ENCODE peak calls at places on chromosome 19, in eight cellular contexts. U is endothelial cell of umbilical vein, Z is SK-N-SH, O is HCT116, R is breast epithelium, L is upper lobe of left lung, N is stomach, M is transverse colon. C is an unnamed sample.

GRCh38 chr19:5052515-5052914 is 83.6 kb downstream of the KDM4B start:
- DNase-seq in Z (peak), O (no peak), L (peak), N (no peak), M (no peak), R (no peak), U (no peak), C (no peak)

GRCh38 chr19:32349724-32350475 is 4.5 kb downstream of the ZNF507 start:
- DNase-seq in N (no peak), M (no peak), O (no peak), L (no peak), Z (no peak), U (no peak), R (no peak), C (no peak)

GRCh38 chr19:38655148-38655824 is 7.8 kb downstream of the ACTN4 start:
- DNase-seq in N (no peak), O (no peak), Z (no peak), U (no peak), R (no peak), L (no peak), M (no peak), C (no peak)

GRCh38 chr19:34508540-34508939 is 27.0 kb downstream of the WTIP start:
- DNase-seq in M (no peak), O (no peak), U (no peak), L (no peak), R (no peak), N (no peak), Z (peak), C (peak)

GRCh38 chr19:45613926-45614725 is 12.1 kb upstream of the GPR4 start:
- DNase-seq in L (no peak), R (no peak), Z (no peak), M (peak), U (peak), N (peak), O (peak), C (no peak)

GRCh38 chr19:51469162-51469561 is 9.2 kb upstream of the CEACAM18 start:
- DNase-seq in R (peak), U (no peak), M (no peak), Z (no peak), N (peak), L (no peak), O (no peak), C (no peak)

GRCh38 chr19:30046522-30046921 is 104.5 kb downstream of the URI1 start:
- DNase-seq in Z (peak), U (no peak), R (no peak), M (no peak), O (no peak), N (no peak), L (no peak), C (no peak)

GRCh38 chr19:58518261-58519086 is 1.1 kb downstream of the ZBTB45 start:
- DNase-seq in L (no peak), M (peak), O (no peak), Z (peak), U (no peak), R (no peak), N (no peak), C (no peak)

GRCh38 chr19:29016353-29016752 is 196.6 kb downstream of the UQCRFS1 start:
- DNase-seq in Z (no peak), N (no peak), U (no peak), R (no peak), L (no peak), M (no peak), O (no peak), C (no peak)

GRCh38 chr19:46036745-46037126 is 4.1 kb downstream of the IGFL4 start:
- DNase-seq in U (no peak), Z (no peak), R (no peak), L (no peak), O (no peak), M (no peak), N (no peak), C (no peak)

GRCh38 chr19:35716985-35717664 is 678 bp upstream of the KMT2B start:
- DNase-seq in Z (peak), L (peak), U (peak), O (peak), N (peak), M (peak), R (peak), C (no peak)

GRCh38 chr19:13526552-13526951 is 20.3 kb upstream of the CACNA1A start:
- DNase-seq in U (no peak), R (no peak), M (no peak), O (peak), N (no peak), Z (no peak), L (no peak), C (no peak)

GRCh38 chr19:30070198-30070969 is 128.3 kb downstream of the URI1 start:
- DNase-seq in L (peak), O (no peak), M (peak), R (peak), Z (no peak), N (peak), U (no peak), C (no peak)

GRCh38 chr19:15292847-15293582 is 39.3 kb downstream of the BRD4 start:
- DNase-seq in R (no peak), O (no peak), L (no peak), M (no peak), Z (no peak), N (no peak), U (peak), C (no peak)

GRCh38 chr19:5330307-5330720 is 10.3 kb downstream of the PTPRS start:
- DNase-seq in R (no peak), O (no peak), Z (no peak), M (no peak), L (no peak), U (no peak), N (no peak), C (no peak)

GRCh38 chr19:55366790-55367189 is 3.5 kb downstream of the IL11 start:
- DNase-seq in O (no peak), L (no peak), Z (no peak), R (no peak), U (no peak), M (no peak), N (no peak), C (no peak)

GRCh38 chr19:56015756-56016155 is 29.2 kb downstream of the NLRP5 start:
- DNase-seq in U (no peak), N (no peak), R (no peak), Z (no peak), L (no peak), O (no peak), M (no peak), C (no peak)

GRCh38 chr19:50465986-50466771 is 10.1 kb upstream of the EMC10 start:
- DNase-seq in R (no peak), O (peak), L (peak), U (no peak), Z (peak), N (peak), M (peak), C (no peak)

GRCh38 chr19:56403261-56403660 is 871 bp upstream of the ZNF583 start:
- DNase-seq in U (no peak), Z (no peak), R (no peak), M (no peak), L (no peak), O (no peak), N (no peak), C (no peak)

GRCh38 chr19:8897106-8897505 is 64.9 kb downstream of the MBD3L1 start:
- DNase-seq in N (no peak), R (no peak), Z (no peak), U (no peak), L (no peak), O (no peak), M (no peak), C (no peak)

GRCh38 chr19:53962887-53963435 is at the start of gene CACNG8:
- DNase-seq in Z (peak), M (no peak), R (no peak), O (no peak), N (no peak), U (no peak), L (peak), C (no peak)

GRCh38 chr19:45200614-45201013 is 22.0 kb downstream of the BLOC1S3 start:
- DNase-seq in O (no peak), L (no peak), R (no peak), U (peak), N (peak), Z (no peak), M (no peak), C (no peak)

GRCh38 chr19:4930664-4931063 is 21.4 kb downstream of the UHRF1 start:
- DNase-seq in M (no peak), Z (no peak), R (no peak), N (no peak), L (no peak), U (no peak), O (no peak), C (no peak)

GRCh38 chr19:9673912-9674668 is 810 bp downstream of the ZNF562 start:
- DNase-seq in R (no peak), Z (no peak), L (no peak), M (no peak), U (peak), O (peak), N (no peak), C (no peak)

GRCh38 chr19:50460161-50460765 is 16.0 kb upstream of the EMC10 start:
- DNase-seq in L (no peak), M (no peak), U (no peak), Z (no peak), O (no peak), R (no peak), N (no peak), C (no peak)

GRCh38 chr19:38793671-38794070 is 4.7 kb downstream of the LGALS7B start:
- DNase-seq in R (no peak), L (no peak), M (no peak), Z (no peak), O (no peak), N (no peak), U (no peak), C (no peak)

GRCh38 chr19:54403054-54403453 is 12.2 kb upstream of the TTYH1 start:
- DNase-seq in R (no peak), U (no peak), Z (no peak), M (no peak), O (no peak), N (no peak), L (no peak), C (no peak)

GRCh38 chr19:15195987-15196682 is 4.7 kb downstream of the NOTCH3 start:
- DNase-seq in Z (no peak), U (no peak), R (peak), N (peak), M (peak), L (peak), O (peak), C (no peak)

GRCh38 chr19:3656747-3657394 is 30.3 kb upstream of the CACTIN start:
- DNase-seq in Z (no peak), U (no peak), O (no peak), M (no peak), R (no peak), N (no peak), L (no peak), C (no peak)
- H3K27ac ChIP-seq in Z (no peak), U (no peak), O (no peak), M (no peak), R (no peak), N (no peak), L (no peak), C (no peak)

GRCh38 chr19:17043744-17044143 is 17.1 kb upstream of the CPAMD8 start:
- DNase-seq in U (no peak), M (no peak), Z (no peak), R (no peak), L (no peak), O (no peak), N (no peak), C (no peak)

GRCh38 chr19:17049711-17050280 is 23.2 kb upstream of the CPAMD8 start:
- DNase-seq in L (no peak), R (no peak), M (peak), O (no peak), Z (no peak), U (peak), N (no peak), C (no peak)

GRCh38 chr19:17045907-17046502 is 19.4 kb upstream of the CPAMD8 start:
- DNase-seq in Z (no peak), R (no peak), N (no peak), M (no peak), U (no peak), L (no peak), O (no peak), C (no peak)

GRCh38 chr19:17052439-17052838 is 22.8 kb downstream of the HAUS8 start:
- DNase-seq in U (peak), N (peak), M (peak), Z (peak), L (no peak), O (peak), R (no peak), C (no peak)

DNA sequence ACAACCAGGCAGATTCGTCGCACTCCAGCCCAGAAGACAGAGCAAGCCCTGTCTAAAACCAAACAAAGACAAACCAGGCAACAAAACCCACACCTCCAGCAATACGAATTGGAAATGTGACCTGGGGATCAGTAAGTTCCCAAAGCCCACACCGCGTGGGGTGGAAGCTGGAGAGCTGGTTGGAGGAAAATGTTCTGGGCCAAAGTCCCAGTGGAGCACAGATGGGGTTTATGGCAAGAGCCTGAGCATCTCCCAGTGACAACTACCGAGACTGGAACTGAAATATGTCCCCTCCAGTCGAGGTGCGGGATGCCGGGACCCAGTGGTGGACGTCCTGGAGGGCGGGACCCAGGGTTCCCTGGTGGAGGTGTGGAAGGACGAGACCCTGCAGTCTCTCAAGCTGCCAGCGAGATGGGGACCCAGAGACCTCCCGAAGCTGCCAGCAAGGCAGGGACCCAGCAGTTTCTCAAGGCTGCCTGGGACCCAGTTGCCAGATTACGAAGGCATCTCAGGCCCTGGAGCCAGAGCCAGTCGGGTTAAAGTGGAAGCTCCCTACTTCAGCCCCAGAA is 22.4 kb upstream of the CPAMD8 start:
- DNase-seq in U (no peak), M (no peak), O (no peak), Z (no peak), R (no peak), L (no peak), N (no peak), C (no peak)
- TF ChIP-seq POLR2AphosphoS5 in U (no peak), M (no peak), O (no peak), Z (no peak), R (no peak), L (no peak), N (no peak), C (no peak)

DNA sequence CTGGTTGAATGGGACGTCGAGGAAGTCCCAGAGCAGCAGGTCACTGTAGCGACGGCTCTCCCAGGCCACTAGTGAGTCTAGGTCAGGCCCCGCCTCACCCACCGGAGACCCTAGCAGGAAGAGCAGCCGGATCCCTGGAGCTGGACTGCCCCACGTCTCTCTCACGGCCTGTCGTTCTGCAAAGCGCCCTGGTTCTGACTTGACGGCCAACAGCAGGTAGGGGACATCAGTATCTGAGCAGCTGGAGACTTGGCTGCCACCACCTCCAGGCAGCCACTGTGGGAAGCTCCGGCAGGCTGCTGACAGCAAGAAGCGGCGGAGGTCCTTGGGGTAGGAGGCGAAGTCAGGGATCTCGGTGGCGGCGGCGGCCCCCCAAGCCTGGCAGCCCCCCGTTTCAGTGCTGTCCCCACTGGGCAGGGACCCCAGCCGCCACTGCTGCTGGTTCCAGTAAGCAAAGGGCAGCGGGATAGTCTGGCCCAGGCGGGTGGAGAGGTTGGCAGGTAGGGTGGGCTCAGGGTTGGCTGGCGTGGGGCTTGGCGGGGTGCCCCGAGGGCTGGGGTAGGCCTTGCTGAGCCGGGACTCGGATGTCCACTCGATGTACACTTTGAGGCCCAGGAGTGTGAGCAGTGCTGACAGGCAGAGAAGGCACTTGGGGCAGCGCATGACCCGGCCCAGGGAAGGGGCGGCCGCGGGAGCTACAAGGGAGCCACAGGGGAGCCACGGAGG is 895 bp downstream of the B3GNT8 start:
- DNase-seq in R (no peak), N (no peak), U (no peak), Z (no peak), L (peak), O (no peak), M (no peak), C (no peak)
- H3K27ac ChIP-seq in R (peak), N (peak), U (peak), Z (no peak), L (peak), O (no peak), M (peak), C (peak)

DNA sequence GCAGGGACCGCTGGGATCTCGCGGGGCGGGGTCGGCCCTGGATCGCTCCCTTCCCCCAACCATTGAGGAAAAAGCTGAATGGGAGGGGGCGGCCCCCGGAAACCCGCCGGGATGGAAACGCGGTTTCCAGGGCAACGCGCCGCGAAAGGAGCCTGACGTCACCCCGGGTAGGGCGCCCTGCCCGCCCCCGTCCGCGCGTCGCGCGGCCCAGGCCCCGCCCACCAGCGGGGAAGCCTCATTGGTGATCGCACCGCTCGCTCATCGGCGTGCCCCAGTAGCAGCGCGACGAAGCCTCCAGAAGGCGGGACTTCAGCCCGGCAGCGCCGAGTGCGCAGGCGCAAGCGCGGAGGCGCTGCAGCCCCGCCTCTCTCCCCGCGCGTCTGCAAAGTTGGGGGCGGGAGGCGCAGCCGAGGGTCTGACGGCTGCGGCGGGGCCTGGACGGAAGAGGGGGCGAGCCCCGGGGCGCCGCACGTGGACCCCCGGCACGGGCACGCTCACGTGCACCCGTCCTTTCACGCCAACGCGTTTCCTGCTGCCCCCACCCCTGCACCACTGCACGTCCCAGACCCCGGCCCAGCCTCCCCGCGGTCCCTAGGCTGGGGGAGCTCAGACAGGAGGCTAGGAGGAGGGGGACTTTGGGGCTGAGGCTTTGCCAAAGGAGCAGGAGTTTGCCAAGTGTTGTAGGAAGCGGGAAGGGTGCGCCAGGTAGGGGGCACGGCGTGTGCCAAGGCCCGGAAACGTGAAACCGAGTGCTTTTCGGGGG is 8.2 kb upstream of the CIRBP start:
- DNase-seq in N (peak), R (peak), Z (peak), L (peak), U (peak), O (peak), M (peak), C (no peak)
- TF ChIP-seq POLR2AphosphoS5 in N (peak), R (peak), Z (peak), L (peak), U (peak), O (peak), M (peak), C (peak)

GRCh38 chr19:10986301-10987127 is 25.7 kb downstream of the SMARCA4 start:
- DNase-seq in Z (no peak), L (peak), U (no peak), O (no peak), M (no peak), R (no peak), N (no peak), C (no peak)
- H3K27ac ChIP-seq in Z (no peak), L (no peak), U (no peak), O (no peak), M (no peak), R (no peak), N (no peak), C (no peak)

GRCh38 chr19:42291437-42291815 is 10.5 kb upstream of the PRR19 start:
- DNase-seq in U (no peak), M (no peak), O (no peak), N (peak), R (no peak), Z (no peak), L (peak), C (no peak)
- TF ChIP-seq POLR2AphosphoS5 in U (no peak), M (no peak), O (no peak), N (peak), R (no peak), Z (no peak), L (no peak), C (no peak)

GRCh38 chr19:48631254-48631653 is 5.9 kb downstream of the DBP start:
- DNase-seq in N (no peak), O (no peak), Z (no peak), U (no peak), L (no peak), R (no peak), M (no peak), C (no peak)
- H3K27ac ChIP-seq in N (peak), O (no peak), Z (no peak), U (no peak), L (peak), R (no peak), M (peak), C (peak)

GRCh38 chr19:1645299-1645698 is 7.1 kb downstream of the TCF3 start:
- DNase-seq in O (no peak), M (no peak), N (no peak), R (no peak), L (peak), U (no peak), Z (no peak), C (no peak)
- TF ChIP-seq POLR2AphosphoS5 in O (no peak), M (no peak), N (no peak), R (no peak), L (no peak), U (no peak), Z (no peak), C (no peak)